ENCODE peak calls at places on chromosomes 5 and 9, in five cellular contexts. G, M, S, N and C are unnamed samples.
A peak's percentile ranks its signal among the peaks of the same experiment; 100 is the strongest.

GRCh38 chr5:79971156-79971555 is 19.9 kb downstream of the MTX3 start:
- DNase-seq in S (no peak), M (no peak), N (no peak), G (no peak), C (no peak)

GRCh38 chr5:32165-32564 is 59.8 kb upstream of the PLEKHG4B start:
- DNase-seq in N (no peak), M (no peak), S (no peak), G (no peak), C (no peak)

GRCh38 chr5:179293276-179293675 is 52.0 kb downstream of the ADAMTS2 start:
- DNase-seq in S (no peak), M (no peak), G (no peak), N (peak; percentile 23), C (no peak)

GRCh38 chr5:139058121-139058520 is 140.0 kb downstream of the SIL1 start:
- DNase-seq in N (no peak), M (no peak), S (no peak), G (no peak), C (no peak)

GRCh38 chr5:107769531-107769930 is 98.8 kb upstream of the EFNA5 start:
- DNase-seq in G (peak; percentile 69), M (no peak), N (no peak), S (no peak), C (no peak)

GRCh38 chr9:107751522-107752235 is 262.1 kb upstream of the KLF4 start:
- DNase-seq in N (no peak), G (peak; percentile 13), S (peak; percentile 66), M (no peak), C (peak; percentile 44)

GRCh38 chr9:132144708-132145365 is 17.0 kb upstream of the NTNG2 start:
- DNase-seq in S (no peak), N (no peak), M (no peak), G (no peak), C (no peak)

GRCh38 chr5:170184007-170184687 is 48.6 kb upstream of the C5orf58 start:
- DNase-seq in S (peak; percentile 47), M (no peak), N (peak; percentile 18), G (peak; percentile 80), C (no peak)

GRCh38 chr9:24245988-24246387 is 299.7 kb downstream of the IZUMO3 start:
- DNase-seq in S (peak; percentile 1), N (no peak), G (no peak), M (no peak), C (no peak)

GRCh38 chr9:115208503-115208902 is 90.5 kb upstream of the TNC start:
- DNase-seq in M (no peak), G (no peak), N (no peak), S (no peak), C (no peak)

GRCh38 chr5:176774216-176775171 is 35.9 kb upstream of the UNC5A start:
- DNase-seq in S (no peak), M (no peak), N (no peak), G (no peak), C (no peak)

GRCh38 chr9:80467632-80468031 is 895.9 kb downstream of the TLE4 start:
- DNase-seq in S (no peak), M (no peak), G (no peak), N (no peak), C (no peak)

GRCh38 chr5:95555553-95555952 is 652 bp downstream of the ARSK start:
- DNase-seq in N (no peak), M (no peak), G (no peak), S (no peak), C (no peak)

GRCh38 chr5:38376404-38376803 is 118.0 kb downstream of the EGFLAM start:
- DNase-seq in M (no peak), N (no peak), S (no peak), G (no peak), C (no peak)

GRCh38 chr9:17625644-17626388 is 47.0 kb downstream of the SH3GL2 start:
- DNase-seq in S (no peak), M (no peak), G (no peak), N (no peak), C (no peak)

GRCh38 chr5:53431665-53432064 is 48.8 kb upstream of the FST start:
- DNase-seq in S (no peak), M (no peak), N (no peak), G (no peak), C (no peak)

GRCh38 chr9:127182901-127183746 is 60.7 kb upstream of the ANGPTL2 start:
- DNase-seq in M (no peak), S (no peak), G (no peak), N (no peak), C (no peak)

GRCh38 chr9:121781701-121782464 is 130.4 kb downstream of the DAB2IP start:
- DNase-seq in S (no peak), G (no peak), M (no peak), N (no peak), C (no peak)

GRCh38 chr5:124660229-124661093 is 86.0 kb downstream of the ZNF608 start:
- DNase-seq in N (no peak), M (no peak), G (peak; percentile 79), S (no peak), C (no peak)

GRCh38 chr9:385818-386398 is 171.2 kb downstream of the DOCK8 start:
- DNase-seq in S (peak; percentile 52), M (no peak), N (peak; percentile 58), G (peak; percentile 55), C (no peak)

GRCh38 chr5:107655836-107656235 is 14.9 kb downstream of the EFNA5 start:
- DNase-seq in M (no peak), S (no peak), N (no peak), G (no peak), C (no peak)

GRCh38 chr9:136372561-136373299 is 739 bp downstream of the CARD9 start:
- DNase-seq in M (no peak), S (no peak), N (peak; percentile 58), G (peak; percentile 63), C (peak; percentile 53)

GRCh38 chr5:93886917-93887361 is 145.5 kb upstream of the POU5F2 start:
- DNase-seq in G (no peak), S (no peak), N (no peak), M (no peak), C (no peak)

GRCh38 chr9:126886194-126886830 is 25.9 kb downstream of the ZBTB34 start:
- DNase-seq in G (peak; percentile 30), N (no peak), M (no peak), S (no peak), C (no peak)

GRCh38 chr5:19713740-19714139 is 274.3 kb downstream of the CDH18 start:
- DNase-seq in M (no peak), N (no peak), G (no peak), S (no peak), C (no peak)

GRCh38 chr9:122382901-122383850 is 12.4 kb downstream of the PTGS1 start:
- DNase-seq in M (no peak), N (no peak), S (no peak), G (no peak), C (no peak)

GRCh38 chr5:151470440-151470839 is 23.0 kb downstream of the SLC36A1 start:
- DNase-seq in S (no peak), M (no peak), G (no peak), N (no peak), C (no peak)

GRCh38 chr5:141639357-141640050 is 2.7 kb downstream of the RELL2 start:
- DNase-seq in G (no peak), M (no peak), N (no peak), S (no peak), C (no peak)

GRCh38 chr5:141640698-141641097 is 3.9 kb downstream of the RELL2 start:
- DNase-seq in N (no peak), G (no peak), S (no peak), M (no peak), C (no peak)

GRCh38 chr5:141641634-141642278 is 5.0 kb downstream of the RELL2 start:
- DNase-seq in G (no peak), S (no peak), M (no peak), N (no peak), C (no peak)

GRCh38 chr5:141638771-141639170 is 2.0 kb downstream of the RELL2 start:
- DNase-seq in M (no peak), N (no peak), G (no peak), S (no peak), C (no peak)

GRCh38 chr5:141640051-141640415 is 3.2 kb downstream of the RELL2 start:
- DNase-seq in S (no peak), N (no peak), G (peak; percentile 38), M (no peak), C (no peak)
- TF ChIP-seq POLR2A in S (no peak), N (no peak), G (no peak), M (no peak), C (no peak)

GRCh38 chr9:14985419-14985818 is 75.2 kb upstream of the FREM1 start:
- DNase-seq in G (no peak), S (no peak), N (no peak), M (no peak), C (no peak)
- TF ChIP-seq POLR2A in G (no peak), S (no peak), N (no peak), M (no peak), C (no peak)

DNA sequence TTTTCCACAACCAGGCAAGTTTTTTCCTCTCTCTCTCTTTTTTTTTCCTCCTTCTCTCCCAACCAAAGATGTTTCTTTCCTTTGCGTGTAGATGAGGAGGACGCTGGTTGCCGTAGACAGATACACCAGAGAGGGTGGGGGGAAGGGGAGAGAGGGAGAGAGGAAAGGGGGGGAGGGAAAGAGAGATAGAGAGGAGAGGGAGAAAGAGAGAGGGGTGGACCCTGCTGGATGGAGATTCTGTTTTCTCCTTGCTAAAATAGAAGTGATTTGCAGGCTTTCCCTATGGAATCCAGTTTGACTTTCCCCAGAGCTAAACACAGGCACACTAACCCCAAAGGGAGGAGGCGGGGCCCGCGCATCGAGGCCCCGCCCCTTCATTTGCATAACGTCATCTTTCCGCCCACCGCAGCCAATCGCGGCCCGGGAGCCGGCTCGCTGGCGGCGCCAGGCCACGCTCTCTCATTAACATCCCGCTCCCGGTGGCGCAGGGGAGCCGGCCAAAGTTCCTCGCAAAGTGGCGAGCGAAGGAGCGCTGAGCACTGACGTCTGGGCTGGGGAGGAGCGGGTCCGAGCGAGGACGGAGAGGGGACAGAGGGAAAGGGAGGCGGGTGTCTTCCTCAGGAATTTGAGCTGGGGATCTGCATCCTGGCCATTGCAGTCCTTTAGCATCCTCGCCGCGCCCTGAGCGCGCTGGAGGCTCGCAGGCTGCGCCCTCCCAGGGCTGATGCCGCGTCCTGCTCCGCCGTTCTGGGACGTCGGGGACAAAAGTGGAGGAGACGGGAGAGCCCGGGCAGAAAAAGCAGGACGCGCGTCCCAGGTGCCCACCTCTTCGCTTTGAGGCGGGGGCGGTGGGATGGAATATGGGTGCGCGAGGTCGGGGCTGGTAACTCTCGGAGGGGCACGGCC is 559 bp upstream of the EBF1 start:
- DNase-seq in S (peak; percentile 7), G (peak; percentile 84), N (peak; percentile 96), M (peak; percentile 21), C (peak; percentile 91)
- TF ChIP-seq POLR2A in S (no peak), G (no peak), N (peak; percentile 96), M (peak; percentile 52), C (peak; percentile 81)

DNA sequence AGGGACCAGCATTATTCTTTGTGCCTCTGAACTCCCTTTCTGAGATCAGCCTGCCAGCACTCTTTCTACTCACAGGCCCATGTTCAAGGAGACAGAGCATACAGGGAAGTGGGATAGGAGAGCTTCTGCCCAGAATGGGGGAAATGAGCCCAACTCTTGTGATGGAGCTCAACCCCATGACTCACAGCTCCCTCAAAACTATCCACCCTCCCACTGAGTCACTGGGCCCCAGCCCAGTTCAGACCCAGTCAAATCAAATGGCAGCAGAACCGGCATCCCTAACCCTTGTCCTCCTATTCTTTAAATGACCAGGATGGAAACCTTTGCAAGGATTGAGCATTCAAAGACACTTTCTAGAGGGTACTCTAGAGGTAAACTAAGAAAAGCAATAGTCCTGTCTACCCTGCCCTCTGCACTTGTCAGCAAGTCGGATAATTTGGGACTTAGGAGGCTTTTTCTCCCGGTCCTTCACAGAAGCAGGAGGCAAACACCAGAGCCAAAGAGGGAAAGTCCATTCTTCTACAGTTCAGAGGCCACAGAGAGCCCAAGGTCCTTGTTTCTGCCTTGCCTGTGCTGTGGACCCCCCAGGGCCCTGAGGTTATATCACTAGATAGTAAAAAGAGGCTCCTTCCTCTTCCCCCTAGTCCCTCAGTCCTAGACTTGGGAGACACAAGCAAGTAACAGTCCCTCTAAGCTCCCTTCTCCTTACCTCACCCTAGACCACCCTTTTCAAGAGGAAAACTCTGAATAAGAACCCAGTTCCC is 3.2 kb downstream of the ATOSB start:
- DNase-seq in G (no peak), S (no peak), N (no peak), M (no peak), C (no peak)
- TF ChIP-seq POLR2A in G (no peak), S (no peak), N (no peak), M (no peak), C (no peak)